ENCODE peak calls at places on chromosomes 4 and X, in five cellular contexts. One of them, this sample, is unnamed.

GRCh38 chr4:176034498-176034897 is 31.1 kb upstream of the WDR17 start:
- DNase-seq in fibroblast of mammary gland: peak; percentile 68
- DNase-seq in WTC11: no peak
- DNase-seq in foreskin keratinocyte: peak; percentile 23
- DNase-seq in AG04450: peak; percentile 16
- DNase-seq in this sample: peak; percentile 19

GRCh38 chr4:109169160-109169559 is 133.3 kb downstream of the COL25A1 start:
- DNase-seq in foreskin keratinocyte: peak; percentile 39
- DNase-seq in WTC11: no peak
- DNase-seq in AG04450: no peak
- DNase-seq in fibroblast of mammary gland: peak; percentile 28
- DNase-seq in this sample: no peak

GRCh38 chrX:110759785-110760184 is 35.8 kb downstream of the CHRDL1 start:
- DNase-seq in WTC11: no peak
- DNase-seq in AG04450: no peak
- DNase-seq in fibroblast of mammary gland: peak; percentile 85
- DNase-seq in foreskin keratinocyte: no peak
- DNase-seq in this sample: no peak

GRCh38 chrX:149511081-149511480 is 6.0 kb upstream of the IDS start:
- DNase-seq in AG04450: no peak
- DNase-seq in foreskin keratinocyte: peak; percentile 62
- DNase-seq in fibroblast of mammary gland: peak; percentile 49
- DNase-seq in WTC11: no peak
- DNase-seq in this sample: no peak

GRCh38 chrX:97030463-97030862 is 146.8 kb downstream of the RPA4 start:
- DNase-seq in WTC11: no peak
- DNase-seq in AG04450: no peak
- DNase-seq in fibroblast of mammary gland: no peak
- DNase-seq in foreskin keratinocyte: no peak
- DNase-seq in this sample: no peak

GRCh38 chr4:171876636-171877035 is 63.4 kb downstream of the GALNTL6 start:
- DNase-seq in fibroblast of mammary gland: no peak
- DNase-seq in AG04450: no peak
- DNase-seq in foreskin keratinocyte: no peak
- DNase-seq in WTC11: no peak
- DNase-seq in this sample: no peak

GRCh38 chr4:87530868-87531267 is 1.7 kb upstream of the SPARCL1 start:
- DNase-seq in AG04450: no peak
- DNase-seq in fibroblast of mammary gland: peak; percentile 98
- DNase-seq in WTC11: no peak
- DNase-seq in foreskin keratinocyte: peak; percentile 90
- DNase-seq in this sample: peak; percentile 4

GRCh38 chr4:83850435-83850834 is 314.5 kb downstream of the GPAT3 start:
- DNase-seq in AG04450: no peak
- DNase-seq in foreskin keratinocyte: no peak
- DNase-seq in WTC11: no peak
- DNase-seq in fibroblast of mammary gland: peak; percentile 20
- DNase-seq in this sample: no peak

GRCh38 chr4:23036503-23036902 is 343.8 kb downstream of the GBA3 start:
- DNase-seq in fibroblast of mammary gland: no peak
- DNase-seq in AG04450: no peak
- DNase-seq in foreskin keratinocyte: peak; percentile 32
- DNase-seq in WTC11: no peak
- DNase-seq in this sample: no peak

GRCh38 chr4:151968643-151969042 is 207.8 kb upstream of the GATB start:
- DNase-seq in fibroblast of mammary gland: no peak
- DNase-seq in AG04450: no peak
- DNase-seq in foreskin keratinocyte: no peak
- DNase-seq in WTC11: no peak
- DNase-seq in this sample: no peak

DNA sequence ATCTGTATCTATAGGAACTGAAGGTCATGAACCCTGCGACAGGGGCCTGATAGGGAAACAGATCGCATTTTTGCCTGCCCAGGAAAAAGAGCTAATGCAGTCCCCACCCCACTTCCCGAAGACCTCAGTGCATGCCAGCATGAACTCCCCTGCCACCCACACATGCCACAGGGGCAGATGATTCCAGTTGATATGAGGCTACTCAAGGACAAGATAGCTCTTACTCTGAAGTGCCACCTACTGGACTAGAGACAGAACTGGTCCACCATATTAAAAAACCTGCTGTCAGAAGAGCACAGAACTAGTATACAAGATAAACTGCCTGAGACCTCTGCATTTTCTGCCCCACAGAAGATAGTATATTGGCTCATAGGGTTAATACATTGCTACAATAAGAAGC is 68.0 kb downstream of the YIPF7 start:
- DNase-seq in fibroblast of mammary gland: no peak
- DNase-seq in AG04450: no peak
- DNase-seq in foreskin keratinocyte: peak; percentile 21
- DNase-seq in WTC11: peak; percentile 10
- DNase-seq in this sample: no peak
- TF ChIP-seq CTCF in fibroblast of mammary gland: no peak
- TF ChIP-seq CTCF in AG04450: no peak
- TF ChIP-seq CTCF in foreskin keratinocyte: peak; percentile 65
- TF ChIP-seq CTCF in WTC11: no peak
- TF ChIP-seq CTCF in this sample: no peak

DNA sequence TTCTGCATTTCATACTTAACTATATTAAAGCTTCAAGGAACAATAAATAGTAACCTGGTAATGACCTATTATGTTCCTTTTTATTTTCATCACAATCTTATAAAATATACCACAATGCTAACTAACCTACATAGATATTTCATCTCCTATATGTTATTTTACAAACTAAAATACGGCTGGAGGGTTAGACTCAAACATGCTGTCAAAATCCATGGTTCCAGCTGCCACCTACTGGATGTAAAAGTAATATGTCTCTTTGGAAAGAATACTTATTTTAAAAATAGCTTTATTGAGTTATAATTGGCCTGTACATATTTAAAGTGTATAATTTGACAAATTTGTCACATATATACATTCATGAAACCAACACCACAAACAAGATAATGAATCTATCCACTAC is 15.0 kb downstream of the RGN start:
- DNase-seq in foreskin keratinocyte: no peak
- DNase-seq in fibroblast of mammary gland: peak; percentile 45
- DNase-seq in AG04450: peak; percentile 0
- DNase-seq in WTC11: no peak
- DNase-seq in this sample: no peak
- TF ChIP-seq CTCF in foreskin keratinocyte: peak; percentile 64
- TF ChIP-seq CTCF in fibroblast of mammary gland: peak; percentile 51
- TF ChIP-seq CTCF in AG04450: peak; percentile 41
- TF ChIP-seq CTCF in WTC11: no peak
- TF ChIP-seq CTCF in this sample: peak; percentile 47

GRCh38 chr4:158895797-158896442 is 127.1 kb downstream of the FNIP2 start:
- DNase-seq in WTC11: peak; percentile 26
- DNase-seq in fibroblast of mammary gland: peak; percentile 35
- DNase-seq in foreskin keratinocyte: no peak
- DNase-seq in AG04450: no peak
- DNase-seq in this sample: no peak
- TF ChIP-seq CTCF in WTC11: no peak
- TF ChIP-seq CTCF in fibroblast of mammary gland: peak; percentile 58
- TF ChIP-seq CTCF in foreskin keratinocyte: peak; percentile 37
- TF ChIP-seq CTCF in AG04450: peak; percentile 16
- TF ChIP-seq CTCF in this sample: no peak

GRCh38 chr4:102500371-102501175 is 586 bp upstream of the NFKB1 start:
- DNase-seq in WTC11: peak; percentile 26
- DNase-seq in foreskin keratinocyte: peak; percentile 46
- DNase-seq in fibroblast of mammary gland: peak; percentile 38
- DNase-seq in AG04450: no peak
- DNase-seq in this sample: peak; percentile 23
- TF ChIP-seq CTCF in WTC11: no peak
- TF ChIP-seq CTCF in foreskin keratinocyte: peak; percentile 20
- TF ChIP-seq CTCF in fibroblast of mammary gland: no peak
- TF ChIP-seq CTCF in AG04450: no peak
- TF ChIP-seq CTCF in this sample: peak; percentile 5

GRCh38 chr4:141768954-141769353 is 132.6 kb downstream of the IL15 start:
- DNase-seq in fibroblast of mammary gland: peak; percentile 89
- DNase-seq in foreskin keratinocyte: peak; percentile 31
- DNase-seq in WTC11: no peak
- DNase-seq in AG04450: peak; percentile 43
- DNase-seq in this sample: peak; percentile 41

GRCh38 chr4:141772838-141773237 is 136.5 kb downstream of the IL15 start:
- DNase-seq in WTC11: no peak
- DNase-seq in fibroblast of mammary gland: no peak
- DNase-seq in AG04450: no peak
- DNase-seq in foreskin keratinocyte: no peak
- DNase-seq in this sample: no peak

DNA sequence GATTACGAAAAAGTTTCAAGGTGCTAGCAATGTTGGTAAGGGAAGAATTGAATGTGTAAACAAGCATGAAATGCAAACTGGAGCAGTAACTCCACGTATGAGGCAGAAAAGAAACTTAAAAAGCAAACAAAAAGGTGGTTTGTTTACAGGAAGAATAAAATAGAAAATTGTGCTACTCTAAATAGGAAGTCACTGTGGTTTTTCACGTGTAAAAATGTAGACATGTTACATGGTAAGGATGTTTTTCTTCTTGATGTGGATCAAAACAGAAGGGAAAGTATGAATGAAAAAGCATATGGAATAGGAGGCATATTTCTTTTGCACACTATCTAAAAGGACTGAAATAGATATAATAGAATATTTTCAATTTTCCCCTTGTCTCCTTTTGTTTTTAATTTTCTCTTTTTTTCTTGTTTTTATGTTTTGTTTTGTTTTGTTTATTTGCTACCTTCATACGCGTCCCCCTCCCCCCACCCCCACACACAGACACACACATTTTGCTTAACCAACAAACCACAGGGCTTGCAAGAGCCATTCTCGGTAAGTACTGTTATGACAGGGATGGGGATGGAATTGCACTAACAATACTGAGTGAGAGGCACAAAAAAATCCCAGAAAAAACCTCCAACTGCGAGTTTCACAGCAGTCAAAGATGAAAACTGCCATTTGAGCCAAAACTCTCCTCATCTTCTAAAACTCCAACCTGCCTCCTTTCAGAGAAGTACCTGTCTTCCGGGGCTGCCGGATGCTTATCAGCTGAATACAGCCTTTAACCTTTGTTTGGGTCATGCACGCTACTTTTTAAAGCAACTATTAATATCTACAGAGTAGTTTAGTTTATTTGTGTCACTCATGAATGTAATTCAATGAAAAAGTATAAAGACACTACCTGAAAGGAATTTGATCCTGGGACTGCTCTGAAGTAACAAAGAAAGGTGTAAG is 135.8 kb downstream of the IL15 start:
- DNase-seq in WTC11: no peak
- DNase-seq in fibroblast of mammary gland: no peak
- DNase-seq in foreskin keratinocyte: no peak
- DNase-seq in AG04450: no peak
- DNase-seq in this sample: no peak
- TF ChIP-seq CTCF in WTC11: no peak
- TF ChIP-seq CTCF in fibroblast of mammary gland: no peak
- TF ChIP-seq CTCF in foreskin keratinocyte: no peak
- TF ChIP-seq CTCF in AG04450: no peak
- TF ChIP-seq CTCF in this sample: no peak

GRCh38 chrX:139044680-139045079 is 333.2 kb upstream of the FGF13 start:
- DNase-seq in fibroblast of mammary gland: no peak
- DNase-seq in AG04450: no peak
- DNase-seq in foreskin keratinocyte: no peak
- DNase-seq in WTC11: no peak
- DNase-seq in this sample: no peak
- TF ChIP-seq CTCF in fibroblast of mammary gland: no peak
- TF ChIP-seq CTCF in AG04450: no peak
- TF ChIP-seq CTCF in foreskin keratinocyte: no peak
- TF ChIP-seq CTCF in WTC11: no peak
- TF ChIP-seq CTCF in this sample: no peak

DNA sequence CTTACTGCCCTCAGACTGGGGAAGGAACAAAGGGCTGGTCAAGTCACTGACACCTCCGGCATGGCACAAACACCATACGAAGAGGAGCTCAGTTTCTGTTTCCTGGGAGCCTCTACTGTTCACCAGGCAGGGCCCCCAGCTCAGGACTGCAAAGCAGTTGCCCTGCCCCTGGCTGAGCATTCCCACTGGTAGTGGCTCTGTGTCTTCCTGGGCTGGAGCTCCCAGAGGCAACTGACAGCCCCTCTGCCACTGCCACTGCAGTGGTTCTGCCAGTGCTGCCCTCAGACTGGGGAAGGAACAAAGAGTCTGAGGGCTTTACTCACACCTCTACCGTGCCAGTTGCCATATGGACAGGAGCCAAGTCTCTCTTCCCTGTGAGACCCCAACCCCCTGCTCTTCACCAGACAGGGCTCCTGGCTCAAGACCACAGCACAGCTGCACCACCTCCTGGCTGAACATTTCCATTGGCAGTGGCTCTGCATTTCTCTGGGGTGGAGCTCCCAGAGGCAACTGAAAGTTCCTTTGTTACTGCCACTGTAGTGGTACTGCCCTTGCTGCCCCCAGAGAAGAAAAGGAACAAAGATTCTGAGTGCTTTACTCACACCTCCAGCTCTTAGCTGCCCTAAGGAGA is 67.9 kb downstream of the SMARCA5 start:
- DNase-seq in AG04450: no peak
- DNase-seq in WTC11: peak; percentile 43
- DNase-seq in fibroblast of mammary gland: no peak
- DNase-seq in foreskin keratinocyte: no peak
- DNase-seq in this sample: no peak
- TF ChIP-seq CTCF in AG04450: no peak
- TF ChIP-seq CTCF in WTC11: no peak
- TF ChIP-seq CTCF in fibroblast of mammary gland: no peak
- TF ChIP-seq CTCF in foreskin keratinocyte: no peak
- TF ChIP-seq CTCF in this sample: no peak